ENCODE peak calls at places on chromosomes 16 and 17, in four cellular contexts. D, H, I and O are unnamed samples.

GRCh38 chr17:75832652-75833400 is 11.4 kb downstream of the UNC13D start:
- DNase-seq in I (no peak), H (no peak), D (peak; percentile 73), O (no peak)

GRCh38 chr17:4950757-4951204 is at the start of gene ENO3:
- DNase-seq in D (peak; percentile 62), I (no peak), H (no peak), O (no peak)

GRCh38 chr16:27991876-27992275 is 71.6 kb downstream of the GSG1L start:
- DNase-seq in D (peak; percentile 39), I (no peak), H (no peak), O (no peak)

GRCh38 chr17:56125830-56126819 is 27.1 kb upstream of the ANKFN1 start:
- DNase-seq in I (peak; percentile 30), D (no peak), H (peak; percentile 17), O (peak; percentile 51)

GRCh38 chr17:74190807-74191206 is 12.7 kb upstream of the RPL38 start:
- DNase-seq in H (no peak), I (no peak), D (peak; percentile 54), O (no peak)

GRCh38 chr16:28136751-28137434 is 73.4 kb upstream of the GSG1L start:
- DNase-seq in I (peak; percentile 59), D (peak; percentile 69), H (no peak), O (peak; percentile 30)

GRCh38 chr17:51951737-51952136 is 206.8 kb downstream of the CA10 start:
- DNase-seq in D (no peak), H (no peak), I (no peak), O (no peak)

GRCh38 chr16:28192811-28193529 is 18.8 kb downstream of the XPO6 start:
- DNase-seq in I (no peak), D (peak; percentile 91), H (no peak), O (no peak)

GRCh38 chr17:71023631-71024030 is 854.3 kb downstream of the KCNJ2 start:
- DNase-seq in I (no peak), D (no peak), H (no peak), O (no peak)

GRCh38 chr17:55157165-55157564 is 107.6 kb upstream of the HLF start:
- DNase-seq in D (no peak), I (no peak), H (peak; percentile 61), O (no peak)

GRCh38 chr16:14061732-14062259 is 9.3 kb upstream of the MRTFB start:
- DNase-seq in D (no peak), I (no peak), H (no peak), O (no peak)

GRCh38 chr16:10077861-10078260 is 104.4 kb downstream of the GRIN2A start:
- DNase-seq in D (no peak), H (no peak), I (no peak), O (no peak)

GRCh38 chr17:15123593-15124590 is 141.2 kb downstream of the PMP22 start:
- DNase-seq in D (no peak), I (no peak), H (no peak), O (no peak)

GRCh38 chr17:78767806-78768205 is 14.3 kb downstream of the CYTH1 start:
- DNase-seq in H (peak; percentile 44), D (no peak), I (no peak), O (no peak)